ENCODE peak calls at places on chromosomes 4 and X, in six cellular contexts. One of them, this sample, is unnamed.

GRCh38 chrX:12910851-12911461 is 4.5 kb downstream of the TLR8 start:
- DNase-seq in H54: no peak
- DNase-seq in GM13977: no peak
- DNase-seq in BJ: no peak
- DNase-seq in left ventricle myocardium inferior: no peak
- DNase-seq in central memory CD8-positive, alpha-beta T cell: no peak
- DNase-seq in this sample: no peak

GRCh38 chr4:110633358-110634319 is 10.8 kb upstream of the PITX2 start:
- DNase-seq in H54: no peak
- DNase-seq in GM13977: peak
- DNase-seq in BJ: no peak
- DNase-seq in left ventricle myocardium inferior: no peak
- DNase-seq in central memory CD8-positive, alpha-beta T cell: no peak
- DNase-seq in this sample: no peak

GRCh38 chr4:156560701-156561100 is 410.9 kb downstream of the PDGFC start:
- DNase-seq in H54: no peak
- DNase-seq in GM13977: no peak
- DNase-seq in BJ: no peak
- DNase-seq in left ventricle myocardium inferior: no peak
- DNase-seq in central memory CD8-positive, alpha-beta T cell: no peak
- DNase-seq in this sample: no peak

GRCh38 chrX:40179333-40179732 is 81.6 kb upstream of the BCOR start:
- DNase-seq in H54: no peak
- DNase-seq in GM13977: no peak
- DNase-seq in BJ: no peak
- DNase-seq in left ventricle myocardium inferior: no peak
- DNase-seq in central memory CD8-positive, alpha-beta T cell: no peak
- DNase-seq in this sample: no peak

GRCh38 chr4:186979966-186980745 is 256.5 kb upstream of the FAT1 start:
- DNase-seq in H54: no peak
- DNase-seq in GM13977: no peak
- DNase-seq in BJ: no peak
- DNase-seq in left ventricle myocardium inferior: no peak
- DNase-seq in central memory CD8-positive, alpha-beta T cell: no peak
- DNase-seq in this sample: no peak

GRCh38 chr4:74516321-74516720 is 71.4 kb downstream of the AREG start:
- DNase-seq in H54: no peak
- DNase-seq in GM13977: no peak
- DNase-seq in BJ: no peak
- DNase-seq in left ventricle myocardium inferior: no peak
- DNase-seq in central memory CD8-positive, alpha-beta T cell: no peak
- DNase-seq in this sample: no peak

GRCh38 chrX:128020701-128021100 is 31.5 kb downstream of the ACTRT1 start:
- DNase-seq in H54: no peak
- DNase-seq in GM13977: no peak
- DNase-seq in BJ: no peak
- DNase-seq in left ventricle myocardium inferior: no peak
- DNase-seq in central memory CD8-positive, alpha-beta T cell: no peak
- DNase-seq in this sample: no peak

GRCh38 chr4:109803924-109804571 is 2.2 kb upstream of the CFI start:
- DNase-seq in H54: no peak
- DNase-seq in GM13977: peak
- DNase-seq in BJ: no peak
- DNase-seq in left ventricle myocardium inferior: no peak
- DNase-seq in central memory CD8-positive, alpha-beta T cell: no peak
- DNase-seq in this sample: no peak